ENCODE peak calls at places on chromosomes 12 and 14, in four cellular contexts. N, H, L and M are unnamed samples.

GRCh38 chr12:6423267-6424007 is 21.3 kb upstream of the CD27 start:
- DNase-seq in N (peak), H (peak), L (peak), M (peak)

GRCh38 chr14:76985540-76986260 is 42.8 kb downstream of the IRF2BPL start:
- DNase-seq in N (peak), H (no peak), L (no peak), M (no peak)

GRCh38 chr14:75273272-75274044 is 5.2 kb upstream of the FOS start:
- DNase-seq in N (peak), H (no peak), L (peak), M (no peak)

GRCh38 chr14:20630340-20631022 is 11.0 kb downstream of the OR6S1 start:
- DNase-seq in N (peak), H (no peak), L (peak), M (no peak)

GRCh38 chr14:67738740-67739504 is 37.2 kb downstream of the RDH12 start:
- DNase-seq in N (peak), H (no peak), L (peak), M (peak)

GRCh38 chr14:88612981-88613380 is 50.1 kb downstream of the ZC3H14 start:
- DNase-seq in N (peak), H (no peak), L (no peak), M (no peak)

GRCh38 chr14:45891417-45892080 is 638.5 kb upstream of the MIS18BP1 start:
- DNase-seq in N (no peak), H (peak), L (no peak), M (no peak)

GRCh38 chr14:83607682-83608081 is 1922.3 kb upstream of the FLRT2 start:
- DNase-seq in N (no peak), H (no peak), L (no peak), M (no peak)

GRCh38 chr12:14207946-14208612 is 157.4 kb upstream of the ATF7IP start:
- DNase-seq in N (no peak), H (no peak), L (no peak), M (no peak)

GRCh38 chr14:38197761-38198345 is 9.9 kb upstream of the SSTR1 start:
- DNase-seq in N (peak), H (no peak), L (no peak), M (no peak)

GRCh38 chr14:52913271-52913670 is 37.6 kb downstream of the FERMT2 start:
- DNase-seq in N (peak), H (no peak), L (peak), M (no peak)

GRCh38 chr14:52299692-52300278 is 14.3 kb upstream of the PTGER2 start:
- DNase-seq in N (peak), H (no peak), L (peak), M (peak)

GRCh38 chr12:41739066-41739465 is 405.6 kb downstream of the GXYLT1 start:
- DNase-seq in N (no peak), H (no peak), L (no peak), M (no peak)

GRCh38 chr12:54213084-54213483 is 24.3 kb upstream of the SMUG1 start:
- DNase-seq in N (no peak), H (no peak), L (no peak), M (no peak)

GRCh38 chr12:91529829-91530228 is 347.2 kb upstream of the DCN start:
- DNase-seq in N (peak), H (no peak), L (no peak), M (no peak)

GRCh38 chr12:65169311-65170244 is at the start of gene LEMD3:
- DNase-seq in N (peak), H (peak), L (peak), M (peak)
- TF ChIP-seq CTCF in N (no peak), H (peak), L (no peak), M (no peak)

GRCh38 chr12:52745554-52745953 is 31.6 kb downstream of the KRT76 start:
- DNase-seq in N (no peak), H (no peak), L (no peak), M (no peak)
- TF ChIP-seq CTCF in N (no peak), H (no peak), L (no peak), M (no peak)

GRCh38 chr12:106107566-106107965 is 31.2 kb downstream of the NUAK1 start:
- DNase-seq in N (peak), H (no peak), L (no peak), M (no peak)

GRCh38 chr12:106106892-106107291 is 31.9 kb downstream of the NUAK1 start:
- DNase-seq in N (peak), H (no peak), L (no peak), M (no peak)

GRCh38 chr12:106106129-106106566 is 32.6 kb downstream of the NUAK1 start:
- DNase-seq in N (peak), H (no peak), L (no peak), M (no peak)

GRCh38 chr12:106109168-106109910 is 29.4 kb downstream of the NUAK1 start:
- DNase-seq in N (no peak), H (no peak), L (peak), M (no peak)

GRCh38 chr12:106108187-106108816 is 30.5 kb downstream of the NUAK1 start:
- DNase-seq in N (peak), H (peak), L (peak), M (no peak)
- TF ChIP-seq CTCF in N (peak), H (no peak), L (peak), M (peak)

GRCh38 chr14:98099527-98099926 is 1172.5 kb downstream of the BCL11B start:
- DNase-seq in N (peak), H (no peak), L (no peak), M (no peak)

GRCh38 chr14:98101323-98101722 is 1170.7 kb downstream of the BCL11B start:
- DNase-seq in N (no peak), H (no peak), L (no peak), M (no peak)

GRCh38 chr14:98103705-98104104 is 1168.3 kb downstream of the BCL11B start:
- DNase-seq in N (no peak), H (no peak), L (no peak), M (no peak)
- TF ChIP-seq CTCF in N (no peak), H (no peak), L (no peak), M (no peak)

DNA sequence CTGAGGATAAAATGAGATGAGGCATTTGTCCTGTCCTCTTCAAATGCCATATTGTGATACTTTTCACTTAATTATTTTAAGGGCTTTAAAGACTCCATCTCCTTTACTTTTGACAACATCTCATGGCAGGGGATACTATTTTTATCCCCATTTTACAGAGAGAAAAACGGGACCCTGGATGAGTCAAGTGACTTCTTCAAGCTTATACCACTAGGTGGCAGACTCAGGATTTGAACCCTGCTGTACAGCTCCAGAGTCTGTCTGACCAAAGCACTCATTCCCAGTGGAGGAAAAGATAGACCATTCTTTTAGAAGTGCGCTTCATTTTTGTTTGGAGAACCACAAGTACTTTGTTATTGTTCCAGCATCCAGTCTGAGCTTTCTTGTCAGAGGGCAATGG is 1.7 kb upstream of the SMOC1 start:
- DNase-seq in N (peak), H (no peak), L (peak), M (no peak)
- TF ChIP-seq CTCF in N (peak), H (peak), L (peak), M (peak)

GRCh38 chr12:119241049-119241448 is 62.3 kb downstream of the HSPB8 start:
- DNase-seq in N (no peak), H (no peak), L (no peak), M (no peak)
- TF ChIP-seq CTCF in N (no peak), H (no peak), L (no peak), M (no peak)

GRCh38 chr12:67621926-67622325 is 26.6 kb upstream of the DYRK2 start:
- DNase-seq in N (no peak), H (no peak), L (no peak), M (no peak)

GRCh38 chr12:67623259-67623658 is 25.3 kb upstream of the DYRK2 start:
- DNase-seq in N (no peak), H (no peak), L (no peak), M (no peak)

GRCh38 chr12:67626156-67626555 is 22.4 kb upstream of the DYRK2 start:
- DNase-seq in N (no peak), H (no peak), L (no peak), M (no peak)

GRCh38 chr12:67625004-67625403 is 23.5 kb upstream of the DYRK2 start:
- DNase-seq in N (peak), H (no peak), L (no peak), M (no peak)

DNA sequence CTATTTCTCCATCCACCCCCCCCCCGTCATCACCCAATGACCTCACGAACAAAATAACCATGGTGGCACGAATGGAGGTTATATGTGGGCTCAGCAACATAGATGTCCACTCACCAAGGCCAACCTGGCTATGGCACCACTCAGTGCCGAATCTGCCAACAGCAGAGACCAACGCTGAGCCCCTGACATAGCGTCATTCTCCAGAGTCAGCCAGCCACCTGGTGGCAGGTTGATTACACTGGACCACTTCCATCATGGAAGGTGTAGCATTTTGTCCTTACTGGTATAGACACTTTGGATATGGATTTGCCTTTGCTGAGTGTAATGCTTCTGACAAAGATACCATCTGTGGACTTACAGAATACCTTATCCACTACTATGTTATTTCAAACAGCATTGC is 24.2 kb upstream of the DYRK2 start:
- DNase-seq in N (no peak), H (no peak), L (no peak), M (no peak)
- TF ChIP-seq CTCF in N (no peak), H (no peak), L (no peak), M (no peak)

GRCh38 chr12:116406529-116406928 is 129.0 kb upstream of the MED13L start:
- DNase-seq in N (no peak), H (no peak), L (peak), M (peak)
- TF ChIP-seq CTCF in N (peak), H (no peak), L (no peak), M (peak)